ENCODE peak calls at places on chromosomes 2 and 18, in nine cellular contexts. Z, Y, B, W, R, N, T, I and U are unnamed samples.

GRCh38 chr2:75516378-75517122 is 44.2 kb downstream of the EVA1A start:
- DNase-seq in W (no peak), Y (no peak), I (no peak), Z (no peak), B (no peak), N (no peak), T (no peak), R (no peak), U (no peak)

GRCh38 chr2:178379162-178379664 is 71.8 kb downstream of the PRKRA start:
- DNase-seq in Z (no peak), I (no peak), Y (no peak), N (no peak), B (no peak), R (no peak), W (no peak), T (no peak), U (no peak)

GRCh38 chr2:99729104-99729503 is 239.3 kb upstream of the REV1 start:
- DNase-seq in B (no peak), N (no peak), W (no peak), R (no peak), Z (no peak), I (no peak), Y (peak), T (no peak), U (no peak)

GRCh38 chr2:121562269-121563176 is 31.8 kb downstream of the RNU4ATAC start:
- DNase-seq in I (no peak), W (no peak), R (no peak), Y (no peak), N (no peak), Z (no peak), B (no peak), T (no peak), U (no peak)

GRCh38 chr2:74379851-74380789 is at the start of gene DCTN1:
- DNase-seq in Y (peak), W (peak), T (peak), N (no peak), R (peak), Z (peak), B (peak), I (no peak), U (no peak)

GRCh38 chr18:64966667-64967066 is 784.1 kb upstream of the CDH7 start:
- DNase-seq in N (no peak), B (no peak), T (no peak), R (no peak), W (no peak), Y (peak), I (no peak), Z (peak), U (no peak)

GRCh38 chr18:36960038-36960437 is 131.1 kb downstream of the KIAA1328 start:
- DNase-seq in R (no peak), N (no peak), T (no peak), B (no peak), Z (no peak), Y (no peak), W (no peak), I (no peak), U (no peak)

GRCh38 chr2:198499539-198499938 is 695.1 kb downstream of the PLCL1 start:
- DNase-seq in W (no peak), I (peak), Z (no peak), N (no peak), B (peak), T (no peak), R (peak), Y (peak), U (no peak)

GRCh38 chr2:10160226-10160955 is 37.9 kb downstream of the RRM2 start:
- DNase-seq in I (no peak), Y (peak), N (no peak), Z (no peak), B (no peak), W (no peak), T (no peak), R (no peak), U (no peak)

GRCh38 chr2:239804161-239805042 is 220.7 kb downstream of the NDUFA10 start:
- DNase-seq in N (no peak), B (no peak), R (no peak), Z (no peak), Y (no peak), I (no peak), W (peak), T (no peak), U (no peak)

GRCh38 chr2:223772363-223772762 is 65.0 kb downstream of the AP1S3 start:
- DNase-seq in I (no peak), T (no peak), W (no peak), Z (no peak), N (no peak), R (no peak), Y (peak), B (no peak), U (no peak)

GRCh38 chr2:240948905-240949790 is 43.0 kb downstream of the CROCC2 start:
- DNase-seq in T (no peak), Z (no peak), Y (no peak), N (no peak), I (no peak), B (no peak), R (no peak), W (no peak), U (no peak)

GRCh38 chr2:69720922-69721491 is 20.9 kb upstream of the ANXA4 start:
- DNase-seq in Y (no peak), N (no peak), R (no peak), W (no peak), B (no peak), Z (no peak), T (no peak), I (no peak), U (no peak)

GRCh38 chr2:235050992-235051351 is 99.2 kb downstream of the SH3BP4 start:
- DNase-seq in Z (peak), B (peak), R (peak), N (no peak), W (no peak), T (peak), Y (peak), I (peak), U (no peak)

GRCh38 chr2:5725794-5726463 is 33.7 kb downstream of the SOX11 start:
- DNase-seq in B (no peak), Y (no peak), Z (no peak), N (no peak), T (no peak), I (no peak), W (peak), R (no peak), U (no peak)

GRCh38 chr18:62857278-62857976 is 142.1 kb downstream of the PHLPP1 start:
- DNase-seq in Z (peak), N (no peak), I (no peak), T (no peak), B (no peak), W (no peak), R (no peak), Y (no peak), U (no peak)

GRCh38 chr18:41955688-41956087 is 654 bp downstream of the PIK3C3 start:
- DNase-seq in Y (peak), I (peak), R (no peak), N (no peak), T (no peak), B (peak), W (no peak), Z (no peak), U (no peak)

GRCh38 chr2:189179607-189179979 is at the start of gene COL5A2:
- DNase-seq in B (peak), T (no peak), R (no peak), Y (no peak), Z (no peak), N (no peak), W (peak), I (no peak), U (no peak)